ENCODE peak calls at places on chromosomes 7 and 10, in seven cellular contexts. Y is NCI-H1105 treated with DMSO at 0.1 percent for 48 hours, D is Kasumi-1, K is SJSA1, C is LNCaP clone FGC, N is NCI-H1930, M is pancreas. J is an unnamed sample.

GRCh38 chr7:155355176-155355575 is 57.5 kb downstream of the INSIG1 start:
- DNase-seq in Y (no peak), D (no peak), K (no peak), C (no peak), N (no peak), M (no peak), J (no peak)

GRCh38 chr10:1048732-1049424 is at the start of gene IDI1:
- DNase-seq in Y (peak), D (peak), K (peak), C (peak), N (peak), M (peak), J (peak)

GRCh38 chr7:7554647-7555575 is 11.8 kb upstream of the MIOS start:
- DNase-seq in Y (peak), D (no peak), K (no peak), C (no peak), N (peak), M (no peak), J (peak)

GRCh38 chr7:97512441-97513207 is 219.3 kb upstream of the TAC1 start:
- DNase-seq in Y (no peak), D (no peak), K (no peak), C (no peak), N (no peak), M (no peak), J (no peak)

GRCh38 chr7:77157446-77157845 is 35.0 kb downstream of the CCDC146 start:
- DNase-seq in Y (no peak), D (peak), K (peak), C (no peak), N (no peak), M (no peak), J (no peak)

GRCh38 chr7:150322114-150322832 is 882 bp upstream of the LRRC61 start:
- DNase-seq in Y (peak), D (no peak), K (no peak), C (no peak), N (peak), M (no peak), J (no peak)

GRCh38 chr7:67402280-67402679 is 405.6 kb downstream of the TYW1 start:
- DNase-seq in Y (no peak), D (no peak), K (no peak), C (no peak), N (no peak), M (no peak), J (no peak)

GRCh38 chr10:51960494-51960895 is 261.1 kb upstream of the CSTF2T start:
- DNase-seq in Y (peak), D (peak), K (peak), C (peak), N (no peak), M (no peak), J (peak)

GRCh38 chr10:33335800-33336605 is 1.5 kb upstream of the NRP1 start:
- DNase-seq in Y (no peak), D (no peak), K (peak), C (peak), N (no peak), M (peak), J (no peak)

GRCh38 chr7:128405345-128406146 is 4.2 kb downstream of the IMPDH1 start:
- DNase-seq in Y (peak), D (no peak), K (peak), C (no peak), N (peak), M (peak), J (peak)

GRCh38 chr7:142168746-142169145 is 57.2 kb downstream of the MGAM2 start:
- DNase-seq in Y (no peak), D (no peak), K (no peak), C (no peak), N (no peak), M (no peak), J (no peak)

GRCh38 chr10:118332948-118333710 is 9.0 kb downstream of the FAM204A start:
- DNase-seq in Y (peak), D (no peak), K (no peak), C (peak), N (no peak), M (no peak), J (peak)

GRCh38 chr10:66501356-66501755 is 424.5 kb upstream of the LRRTM3 start:
- DNase-seq in Y (no peak), D (no peak), K (no peak), C (no peak), N (no peak), M (no peak), J (no peak)

GRCh38 chr7:12244129-12244528 is 33.0 kb downstream of the TMEM106B start:
- DNase-seq in Y (no peak), D (peak), K (no peak), C (peak), N (no peak), M (no peak), J (no peak)

J was measured in NCI-H345.